ENCODE peak calls at places on chromosomes 6 and 20, in eight cellular contexts. J, V, X, C, E, Q, Z and F are unnamed samples.
A peak's percentile ranks its signal among the peaks of the same experiment; 100 is the strongest.

GRCh38 chr20:25336561-25337422 is 53.8 kb downstream of the ABHD12 start:
- DNase-seq in J (peak; percentile 43), V (peak; percentile 21), X (peak; percentile 35), C (no peak), E (peak; percentile 77), Q (no peak), Z (peak; percentile 79), F (no peak)

GRCh38 chr6:139855741-139856206 is 481.3 kb upstream of the CITED2 start:
- DNase-seq in J (no peak), V (peak; percentile 16), X (peak; percentile 76), C (no peak), E (no peak), Q (peak; percentile 74), Z (peak; percentile 52), F (no peak)

GRCh38 chr6:113564401-113565161 is 292.6 kb upstream of the MARCKS start:
- DNase-seq in J (peak; percentile 61), V (peak; percentile 97), X (peak; percentile 92), C (peak; percentile 2), E (peak; percentile 93), Q (peak; percentile 99), Z (peak; percentile 97), F (peak; percentile 40)

GRCh38 chr20:40317156-40317790 is 371.8 kb downstream of the MAFB start:
- DNase-seq in J (no peak), V (no peak), X (no peak), C (no peak), E (no peak), Q (no peak), Z (no peak), F (no peak)

GRCh38 chr20:32681175-32682084 is 7.7 kb upstream of the C20orf203 start:
- DNase-seq in J (no peak), V (no peak), X (peak; percentile 17), C (no peak), E (peak; percentile 91), Q (no peak), Z (peak; percentile 13), F (no peak)

GRCh38 chr6:131282417-131282816 is 147.2 kb downstream of the AKAP7 start:
- DNase-seq in J (no peak), V (no peak), X (no peak), C (no peak), E (no peak), Q (no peak), Z (no peak), F (no peak)

GRCh38 chr6:27867941-27868705 is 44.1 kb downstream of the OR2B2 start:
- DNase-seq in J (peak; percentile 20), V (peak; percentile 37), X (peak; percentile 8), C (no peak), E (peak; percentile 52), Q (peak; percentile 1), Z (peak; percentile 36), F (no peak)

GRCh38 chr20:40688129-40689099 is 622 bp downstream of the MAFB start:
- DNase-seq in J (no peak), V (no peak), X (peak; percentile 1), C (no peak), E (no peak), Q (no peak), Z (peak; percentile 54), F (no peak)

GRCh38 chr6:11869656-11870340 is 91.2 kb upstream of the ADTRP start:
- DNase-seq in J (no peak), V (peak; percentile 22), X (peak; percentile 84), C (no peak), E (no peak), Q (peak; percentile 60), Z (peak; percentile 73), F (no peak)

DNA sequence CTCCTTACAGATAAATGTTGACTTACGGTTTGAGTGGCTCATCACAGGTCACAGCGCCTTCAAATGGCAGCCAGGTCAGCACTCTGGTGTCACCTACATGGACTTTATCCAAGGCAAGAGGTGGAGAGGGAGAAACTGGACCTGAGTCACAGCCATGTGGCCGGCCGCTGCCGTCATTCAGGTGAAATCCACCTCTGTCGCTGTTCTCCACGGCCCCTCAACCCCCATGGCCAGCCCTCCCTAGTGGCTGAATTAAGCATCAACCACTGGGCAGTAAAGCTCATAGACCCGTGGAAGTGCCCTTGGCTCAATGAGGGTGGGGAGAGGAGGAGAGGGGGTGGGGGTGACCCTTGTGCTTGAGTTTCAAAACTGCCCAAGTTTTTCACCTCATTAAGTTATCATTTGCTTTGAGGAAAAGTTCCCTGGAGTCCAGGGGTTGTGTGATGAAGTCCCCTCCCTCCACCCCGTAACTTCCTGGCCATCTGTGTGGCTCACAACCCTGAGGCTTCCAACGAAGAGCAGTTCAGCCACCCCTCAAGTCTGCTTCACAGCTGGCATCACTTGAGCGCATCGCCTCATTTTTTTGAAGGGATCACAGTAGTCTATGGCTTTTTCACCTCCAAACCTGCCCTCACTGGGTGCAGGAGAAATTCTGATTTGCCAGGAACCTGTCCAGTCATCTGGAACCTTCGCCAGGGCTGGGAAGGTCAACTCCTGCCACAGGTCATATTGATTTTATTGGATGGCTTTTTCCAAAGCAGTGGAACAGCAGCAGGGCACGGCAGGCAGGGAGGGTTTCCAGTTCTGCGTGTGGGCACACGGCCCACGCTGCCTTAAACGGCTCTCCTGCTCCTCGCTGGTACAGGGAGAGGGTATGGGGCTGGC is 43.5 kb upstream of the APCDD1L start:
- DNase-seq in J (no peak), V (no peak), X (no peak), C (no peak), E (peak; percentile 67), Q (no peak), Z (no peak), F (no peak)
- TF ChIP-seq CTCF in J (no peak), V (no peak), X (no peak), C (no peak), E (peak; percentile 61), Q (no peak), Z (no peak), F (no peak)

DNA sequence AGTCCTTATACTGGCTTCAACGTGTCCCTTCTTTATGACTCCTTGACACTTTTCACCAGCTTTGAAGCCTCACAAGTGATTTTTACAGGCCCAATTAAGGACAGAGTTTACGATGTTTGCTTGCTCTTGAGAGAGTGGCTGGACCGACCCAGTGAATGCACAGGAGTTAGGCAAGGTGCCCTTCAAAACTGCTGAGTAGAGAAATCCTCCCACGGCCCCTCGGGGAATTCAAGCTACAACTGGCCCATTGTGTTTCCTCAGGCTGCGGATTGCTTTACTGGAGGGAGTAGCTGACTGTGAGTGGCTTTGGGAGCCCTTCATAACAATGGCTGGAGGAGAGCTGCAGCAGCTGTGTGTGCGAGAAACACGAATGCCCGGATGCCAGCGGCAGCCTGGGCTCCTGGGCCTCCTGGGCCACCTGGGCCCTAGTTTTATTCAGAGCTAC is 50.0 kb downstream of the SGK1 start:
- DNase-seq in J (peak; percentile 55), V (peak; percentile 72), X (no peak), C (no peak), E (peak; percentile 72), Q (no peak), Z (no peak), F (no peak)
- H3K4me3 ChIP-seq in J (no peak overlapping the region), V (no peak overlapping the region), X (no peak overlapping the region), C (no peak overlapping the region), E (no peak overlapping the region), Q (no peak overlapping the region), Z (no peak overlapping the region), F (no peak overlapping the region)

GRCh38 chr6:39729945-39730344 is 4.7 kb upstream of the KIF6 start:
- DNase-seq in J (no peak), V (no peak), X (no peak), C (no peak), E (no peak), Q (no peak), Z (no peak), F (no peak)

GRCh38 chr6:39725632-39725997 is 407 bp upstream of the KIF6 start:
- DNase-seq in J (no peak), V (no peak), X (no peak), C (no peak), E (no peak), Q (no peak), Z (no peak), F (no peak)

GRCh38 chr6:39733704-39734103 is 8.5 kb upstream of the KIF6 start:
- DNase-seq in J (no peak), V (no peak), X (no peak), C (no peak), E (no peak), Q (no peak), Z (no peak), F (no peak)

GRCh38 chr6:39731565-39731964 is 6.4 kb upstream of the KIF6 start:
- DNase-seq in J (no peak), V (no peak), X (no peak), C (no peak), E (peak; percentile 61), Q (no peak), Z (peak; percentile 41), F (no peak)
- TF ChIP-seq CTCF in J (no peak), V (no peak), X (no peak), C (no peak), E (peak; percentile 70), Q (no peak), Z (peak; percentile 53), F (peak; percentile 17)

DNA sequence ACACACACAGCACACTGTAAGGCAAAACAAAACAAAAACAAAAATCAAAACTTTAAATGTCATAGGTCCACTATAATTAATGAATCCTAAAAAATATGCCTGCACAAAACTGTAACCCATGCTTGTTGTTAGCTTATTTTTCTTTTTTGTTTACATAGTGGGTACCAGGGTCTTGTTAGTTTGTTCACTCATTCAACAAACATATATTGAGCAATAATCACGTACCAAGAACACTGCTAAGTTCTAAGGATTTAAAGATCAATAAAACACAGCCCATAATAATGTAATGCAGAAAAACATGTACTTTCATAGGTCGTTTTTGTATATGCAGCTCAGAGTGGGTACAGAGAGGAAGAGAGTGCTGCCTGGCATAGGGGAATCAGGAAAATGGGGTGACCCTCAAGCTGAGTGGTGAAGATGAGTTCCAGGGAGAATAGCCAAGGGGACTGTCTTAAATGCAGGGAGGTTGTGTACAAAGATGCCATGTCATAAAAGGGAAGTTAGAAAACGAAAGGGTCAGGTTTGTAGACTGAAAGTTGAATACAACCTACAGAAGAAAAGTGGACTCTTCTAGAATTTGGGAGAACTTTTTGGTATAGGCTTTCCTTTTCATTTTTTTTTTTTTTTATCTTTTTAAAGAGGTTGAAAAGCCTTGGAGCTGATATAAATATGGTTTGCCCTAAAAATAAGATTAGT is 113.3 kb upstream of the TBX18 start:
- DNase-seq in J (no peak), V (no peak), X (no peak), C (no peak), E (no peak), Q (no peak), Z (no peak), F (no peak)
- H3K4me3 ChIP-seq in J (no peak overlapping the region), V (no peak overlapping the region), X (no peak overlapping the region), C (no peak overlapping the region), E (no peak overlapping the region), Q (no peak overlapping the region), Z (no peak overlapping the region), F (no peak overlapping the region)

GRCh38 chr6:19452495-19452894 is 384.7 kb upstream of the ID4 start:
- DNase-seq in J (no peak), V (no peak), X (no peak), C (no peak), E (peak; percentile 71), Q (no peak), Z (peak; percentile 20), F (no peak)
- TF ChIP-seq CTCF in J (no peak), V (no peak), X (no peak), C (no peak), E (peak; percentile 76), Q (no peak), Z (peak; percentile 42), F (peak; percentile 11)